ENCODE peak calls at places on chromosomes 1 and 21, in five cellular contexts. W, T, U, F and V are unnamed samples.

GRCh38 chr1:186835448-186835847 is 6.7 kb downstream of the PLA2G4A start:
- DNase-seq in W (no peak), T (no peak), U (no peak), F (no peak), V (no peak)

GRCh38 chr1:70820995-70821394 is 226.6 kb downstream of the PTGER3 start:
- DNase-seq in W (no peak), T (no peak), U (no peak), F (no peak), V (no peak)

GRCh38 chr21:41927727-41928409 is 25.9 kb downstream of the C2CD2 start:
- DNase-seq in W (no peak), T (no peak), U (peak), F (no peak), V (no peak)

GRCh38 chr1:214441119-214441518 is 110.3 kb downstream of the PTPN14 start:
- DNase-seq in W (peak), T (no peak), U (peak), F (no peak), V (no peak)

GRCh38 chr21:27590271-27590670 is 623.4 kb upstream of the ADAMTS5 start:
- DNase-seq in W (no peak), T (no peak), U (no peak), F (no peak), V (no peak)

GRCh38 chr1:177451191-177451590 is 280.4 kb downstream of the BRINP2 start:
- DNase-seq in W (no peak), T (no peak), U (no peak), F (no peak), V (no peak)

GRCh38 chr1:30083800-30084464 is 639.5 kb downstream of the MATN1 start:
- DNase-seq in W (peak), T (no peak), U (no peak), F (no peak), V (no peak)

GRCh38 chr1:170731566-170732261 is 67.8 kb downstream of the PRRX1 start:
- DNase-seq in W (no peak), T (no peak), U (no peak), F (no peak), V (no peak)

GRCh38 chr1:203860396-203860951 is 925 bp upstream of the SNRPE start:
- DNase-seq in W (peak), T (no peak), U (no peak), F (peak), V (no peak)

GRCh38 chr1:6003568-6004411 is 11.6 kb upstream of the NPHP4 start:
- DNase-seq in W (no peak), T (no peak), U (no peak), F (no peak), V (no peak)